ENCODE peak calls at places on chromosomes 1 and 21, in seven cellular contexts. One of them, this sample, is unnamed.

GRCh38 chr1:112268408-112268807 is 127.6 kb upstream of the CTTNBP2NL start:
- DNase-seq in neuronal stem cell: no peak
- DNase-seq in mesendoderm: no peak
- DNase-seq in mesenchymal stem cell: no peak
- DNase-seq in IMR-90: peak
- DNase-seq in trophoblast cell: peak
- DNase-seq in H1: no peak
- DNase-seq in this sample: no peak

GRCh38 chr1:226995966-226996332 is 55.9 kb downstream of the COQ8A start:
- DNase-seq in neuronal stem cell: no peak
- DNase-seq in mesendoderm: no peak
- DNase-seq in mesenchymal stem cell: no peak
- DNase-seq in IMR-90: no peak
- DNase-seq in trophoblast cell: no peak
- DNase-seq in H1: no peak
- DNase-seq in this sample: peak

GRCh38 chr1:24114753-24115152 is 2.8 kb upstream of the MYOM3 start:
- DNase-seq in neuronal stem cell: no peak
- DNase-seq in mesendoderm: no peak
- DNase-seq in mesenchymal stem cell: no peak
- DNase-seq in IMR-90: no peak
- DNase-seq in trophoblast cell: no peak
- DNase-seq in H1: no peak
- DNase-seq in this sample: no peak

GRCh38 chr1:24929876-24930702 is at the start of gene RUNX3:
- DNase-seq in neuronal stem cell: peak
- DNase-seq in mesendoderm: peak
- DNase-seq in mesenchymal stem cell: no peak
- DNase-seq in IMR-90: no peak
- DNase-seq in trophoblast cell: peak
- DNase-seq in H1: peak
- DNase-seq in this sample: peak

GRCh38 chr21:42777757-42778344 is 101.5 kb downstream of the WDR4 start:
- DNase-seq in neuronal stem cell: no peak
- DNase-seq in mesendoderm: no peak
- DNase-seq in mesenchymal stem cell: no peak
- DNase-seq in IMR-90: no peak
- DNase-seq in trophoblast cell: peak
- DNase-seq in H1: no peak
- DNase-seq in this sample: no peak

GRCh38 chr1:242005866-242006565 is 7.1 kb upstream of the MAP1LC3C start:
- DNase-seq in neuronal stem cell: no peak
- DNase-seq in mesendoderm: peak
- DNase-seq in mesenchymal stem cell: no peak
- DNase-seq in IMR-90: no peak
- DNase-seq in trophoblast cell: peak
- DNase-seq in H1: no peak
- DNase-seq in this sample: no peak

GRCh38 chr1:232127190-232127589 is 500.6 kb downstream of the DISC1 start:
- DNase-seq in neuronal stem cell: no peak
- DNase-seq in mesendoderm: peak
- DNase-seq in mesenchymal stem cell: peak
- DNase-seq in IMR-90: peak
- DNase-seq in trophoblast cell: peak
- DNase-seq in H1: no peak
- DNase-seq in this sample: no peak

GRCh38 chr1:67700692-67701410 is 15.8 kb downstream of the GADD45A start:
- DNase-seq in neuronal stem cell: peak
- DNase-seq in mesendoderm: peak
- DNase-seq in mesenchymal stem cell: peak
- DNase-seq in IMR-90: peak
- DNase-seq in trophoblast cell: peak
- DNase-seq in H1: no peak
- DNase-seq in this sample: peak

GRCh38 chr1:222109836-222110235 is 367.9 kb upstream of the DUSP10 start:
- DNase-seq in neuronal stem cell: no peak
- DNase-seq in mesendoderm: no peak
- DNase-seq in mesenchymal stem cell: no peak
- DNase-seq in IMR-90: no peak
- DNase-seq in trophoblast cell: no peak
- DNase-seq in H1: no peak
- DNase-seq in this sample: no peak

GRCh38 chr1:15683411-15684039 is 595 bp upstream of the PLEKHM2 start:
- DNase-seq in neuronal stem cell: no peak
- DNase-seq in mesendoderm: no peak
- DNase-seq in mesenchymal stem cell: no peak
- DNase-seq in IMR-90: no peak
- DNase-seq in trophoblast cell: no peak
- DNase-seq in H1: no peak
- DNase-seq in this sample: no peak

GRCh38 chr1:234631721-234632125 is 21.7 kb upstream of the IRF2BP2 start:
- DNase-seq in neuronal stem cell: no peak
- DNase-seq in mesendoderm: peak
- DNase-seq in mesenchymal stem cell: peak
- DNase-seq in IMR-90: peak
- DNase-seq in trophoblast cell: peak
- DNase-seq in H1: no peak
- DNase-seq in this sample: no peak

GRCh38 chr1:183869671-183870070 is 64.8 kb downstream of the RGL1 start:
- DNase-seq in neuronal stem cell: no peak
- DNase-seq in mesendoderm: no peak
- DNase-seq in mesenchymal stem cell: no peak
- DNase-seq in IMR-90: peak
- DNase-seq in trophoblast cell: no peak
- DNase-seq in H1: no peak
- DNase-seq in this sample: no peak

GRCh38 chr21:25891596-25891995 is 156.8 kb downstream of the GABPA start:
- DNase-seq in neuronal stem cell: no peak
- DNase-seq in mesendoderm: no peak
- DNase-seq in mesenchymal stem cell: no peak
- DNase-seq in IMR-90: no peak
- DNase-seq in trophoblast cell: no peak
- DNase-seq in H1: no peak
- DNase-seq in this sample: no peak

GRCh38 chr1:156860113-156860638 is 489 bp upstream of the NTRK1 start:
- DNase-seq in neuronal stem cell: no peak
- DNase-seq in mesendoderm: peak
- DNase-seq in mesenchymal stem cell: peak
- DNase-seq in IMR-90: peak
- DNase-seq in trophoblast cell: peak
- DNase-seq in H1: peak
- DNase-seq in this sample: peak
- H2BK5ac ChIP-seq in neuronal stem cell: no peak
- H2BK5ac ChIP-seq in mesendoderm: no peak
- H2BK5ac ChIP-seq in mesenchymal stem cell: no peak
- H2BK5ac ChIP-seq in IMR-90: no peak
- H2BK5ac ChIP-seq in trophoblast cell: no peak
- H2BK5ac ChIP-seq in H1: no peak
- H2BK5ac ChIP-seq in this sample: no peak

GRCh38 chr1:175891783-175892309 is 148.5 kb upstream of the TNR start:
- DNase-seq in neuronal stem cell: no peak
- DNase-seq in mesendoderm: no peak
- DNase-seq in mesenchymal stem cell: no peak
- DNase-seq in IMR-90: no peak
- DNase-seq in trophoblast cell: no peak
- DNase-seq in H1: no peak
- DNase-seq in this sample: no peak

GRCh38 chr1:175890958-175891357 is 147.6 kb upstream of the TNR start:
- DNase-seq in neuronal stem cell: no peak
- DNase-seq in mesendoderm: no peak
- DNase-seq in mesenchymal stem cell: no peak
- DNase-seq in IMR-90: no peak
- DNase-seq in trophoblast cell: no peak
- DNase-seq in H1: no peak
- DNase-seq in this sample: no peak

GRCh38 chr1:175892686-175893085 is 149.3 kb upstream of the TNR start:
- DNase-seq in neuronal stem cell: no peak
- DNase-seq in mesendoderm: no peak
- DNase-seq in mesenchymal stem cell: no peak
- DNase-seq in IMR-90: no peak
- DNase-seq in trophoblast cell: no peak
- DNase-seq in H1: no peak
- DNase-seq in this sample: no peak

GRCh38 chr1:175894543-175894942 is 151.1 kb upstream of the TNR start:
- DNase-seq in neuronal stem cell: no peak
- DNase-seq in mesendoderm: no peak
- DNase-seq in mesenchymal stem cell: no peak
- DNase-seq in IMR-90: no peak
- DNase-seq in trophoblast cell: no peak
- DNase-seq in H1: no peak
- DNase-seq in this sample: no peak

GRCh38 chr1:175893192-175893591 is 149.8 kb upstream of the TNR start:
- DNase-seq in neuronal stem cell: no peak
- DNase-seq in mesendoderm: no peak
- DNase-seq in mesenchymal stem cell: no peak
- DNase-seq in IMR-90: peak
- DNase-seq in trophoblast cell: peak
- DNase-seq in H1: no peak
- DNase-seq in this sample: no peak
- H2BK5ac ChIP-seq in neuronal stem cell: no peak
- H2BK5ac ChIP-seq in mesendoderm: no peak
- H2BK5ac ChIP-seq in mesenchymal stem cell: no peak
- H2BK5ac ChIP-seq in IMR-90: no peak
- H2BK5ac ChIP-seq in trophoblast cell: no peak
- H2BK5ac ChIP-seq in H1: no peak
- H2BK5ac ChIP-seq in this sample: no peak

DNA sequence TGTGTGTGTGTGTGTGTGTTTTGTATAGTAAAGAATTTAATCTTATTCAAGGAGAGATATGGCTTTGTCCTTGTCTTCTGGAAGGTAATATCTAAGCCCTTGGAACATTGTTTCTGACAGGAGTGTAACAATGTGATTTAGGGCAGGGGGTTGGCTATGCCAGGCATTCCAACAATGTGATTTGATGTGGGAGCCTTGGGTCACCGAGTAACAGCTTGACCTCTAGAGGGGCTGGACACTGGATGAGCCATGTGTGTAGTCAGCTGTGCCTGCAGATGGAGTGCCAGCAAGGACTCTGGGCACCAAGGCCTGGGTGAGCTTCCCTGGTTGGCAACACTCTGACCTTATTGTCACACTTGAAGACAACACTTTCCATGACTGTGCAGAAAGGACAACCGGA is 336.1 kb upstream of the ZP4 start:
- DNase-seq in neuronal stem cell: no peak
- DNase-seq in mesendoderm: peak
- DNase-seq in mesenchymal stem cell: no peak
- DNase-seq in IMR-90: no peak
- DNase-seq in trophoblast cell: no peak
- DNase-seq in H1: no peak
- DNase-seq in this sample: no peak
- H2BK5ac ChIP-seq in neuronal stem cell: no peak
- H2BK5ac ChIP-seq in mesendoderm: no peak
- H2BK5ac ChIP-seq in mesenchymal stem cell: no peak
- H2BK5ac ChIP-seq in IMR-90: no peak
- H2BK5ac ChIP-seq in trophoblast cell: no peak
- H2BK5ac ChIP-seq in H1: no peak
- H2BK5ac ChIP-seq in this sample: no peak

DNA sequence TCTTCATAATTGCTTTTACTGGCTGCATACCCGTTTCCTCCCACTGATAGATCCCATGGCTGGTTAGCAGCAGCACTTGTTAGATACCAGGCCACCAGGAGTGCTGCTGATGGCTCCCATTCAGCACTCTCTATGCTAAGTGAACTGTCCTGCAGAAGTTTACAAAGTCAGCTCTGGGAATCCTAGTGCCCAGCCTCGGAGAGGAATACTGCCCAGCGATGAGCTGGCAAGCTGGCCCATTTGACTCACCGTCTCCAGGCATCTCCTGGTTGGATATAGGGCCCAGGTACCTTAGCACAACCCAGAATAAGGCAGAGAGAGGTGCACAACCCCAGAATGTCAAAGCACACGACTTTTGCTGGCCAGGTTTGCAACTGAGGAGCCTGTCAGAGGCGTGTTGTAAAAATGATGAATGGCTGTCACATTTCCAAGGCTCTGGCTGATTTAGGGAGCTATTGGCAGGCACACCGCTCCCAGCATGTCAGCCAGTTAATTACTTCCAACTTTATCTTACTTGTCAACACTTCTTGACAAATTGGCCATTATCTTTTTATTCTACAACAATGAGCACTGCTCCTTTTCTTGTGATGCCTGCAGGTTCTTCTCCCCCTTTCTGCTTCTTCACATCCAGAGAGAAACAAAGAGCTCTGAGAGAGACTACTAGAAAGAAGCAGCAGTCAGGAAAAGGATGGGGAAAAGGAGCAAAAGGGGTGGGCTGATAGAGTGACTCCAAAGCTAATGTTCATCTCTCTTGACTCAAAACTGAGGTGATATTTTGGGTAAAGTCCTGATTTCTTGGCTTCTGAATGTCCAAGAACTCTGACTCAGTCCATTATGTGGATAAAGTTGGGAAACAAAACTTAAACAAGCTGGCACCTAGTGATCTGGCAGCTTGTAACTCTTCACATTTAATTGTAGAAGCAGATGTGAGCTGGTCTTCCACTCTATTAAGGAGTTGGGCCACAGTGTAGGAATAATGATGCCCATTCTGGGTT is 10.8 kb upstream of the ANGPTL7 start:
- DNase-seq in neuronal stem cell: no peak
- DNase-seq in mesendoderm: peak
- DNase-seq in mesenchymal stem cell: no peak
- DNase-seq in IMR-90: peak
- DNase-seq in trophoblast cell: no peak
- DNase-seq in H1: no peak
- DNase-seq in this sample: no peak
- H2BK5ac ChIP-seq in neuronal stem cell: no peak
- H2BK5ac ChIP-seq in mesendoderm: no peak
- H2BK5ac ChIP-seq in mesenchymal stem cell: no peak
- H2BK5ac ChIP-seq in IMR-90: no peak
- H2BK5ac ChIP-seq in trophoblast cell: no peak
- H2BK5ac ChIP-seq in H1: no peak
- H2BK5ac ChIP-seq in this sample: no peak

GRCh38 chr1:81007024-81007423 is 793.7 kb upstream of the ADGRL2 start:
- DNase-seq in neuronal stem cell: no peak
- DNase-seq in mesendoderm: no peak
- DNase-seq in mesenchymal stem cell: no peak
- DNase-seq in IMR-90: no peak
- DNase-seq in trophoblast cell: peak
- DNase-seq in H1: no peak
- DNase-seq in this sample: no peak

GRCh38 chr1:81004011-81004410 is 796.7 kb upstream of the ADGRL2 start:
- DNase-seq in neuronal stem cell: no peak
- DNase-seq in mesendoderm: no peak
- DNase-seq in mesenchymal stem cell: no peak
- DNase-seq in IMR-90: no peak
- DNase-seq in trophoblast cell: no peak
- DNase-seq in H1: no peak
- DNase-seq in this sample: no peak

GRCh38 chr1:81010156-81010555 is 790.6 kb upstream of the ADGRL2 start:
- DNase-seq in neuronal stem cell: no peak
- DNase-seq in mesendoderm: no peak
- DNase-seq in mesenchymal stem cell: no peak
- DNase-seq in IMR-90: no peak
- DNase-seq in trophoblast cell: no peak
- DNase-seq in H1: no peak
- DNase-seq in this sample: no peak

GRCh38 chr1:81008298-81008697 is 792.4 kb upstream of the ADGRL2 start:
- DNase-seq in neuronal stem cell: no peak
- DNase-seq in mesendoderm: no peak
- DNase-seq in mesenchymal stem cell: no peak
- DNase-seq in IMR-90: no peak
- DNase-seq in trophoblast cell: peak
- DNase-seq in H1: no peak
- DNase-seq in this sample: no peak
- H2BK5ac ChIP-seq in neuronal stem cell: no peak
- H2BK5ac ChIP-seq in mesendoderm: no peak
- H2BK5ac ChIP-seq in mesenchymal stem cell: no peak
- H2BK5ac ChIP-seq in IMR-90: no peak
- H2BK5ac ChIP-seq in trophoblast cell: no peak
- H2BK5ac ChIP-seq in H1: no peak
- H2BK5ac ChIP-seq in this sample: no peak

GRCh38 chr1:99685516-99686180 is 39.7 kb downstream of the PALMD start:
- DNase-seq in neuronal stem cell: peak
- DNase-seq in mesendoderm: peak
- DNase-seq in mesenchymal stem cell: peak
- DNase-seq in IMR-90: peak
- DNase-seq in trophoblast cell: peak
- DNase-seq in H1: peak
- DNase-seq in this sample: peak
- H2BK5ac ChIP-seq in neuronal stem cell: no peak
- H2BK5ac ChIP-seq in mesendoderm: no peak
- H2BK5ac ChIP-seq in mesenchymal stem cell: no peak
- H2BK5ac ChIP-seq in IMR-90: peak
- H2BK5ac ChIP-seq in trophoblast cell: no peak
- H2BK5ac ChIP-seq in H1: no peak
- H2BK5ac ChIP-seq in this sample: no peak

This sample was measured in H9.